ENCODE peak calls at places on chromosomes 3 and 15, in six cellular contexts. X is AG09319; R is spleen; J is NB4; M is AG04450; Y is activated CD8-positive, alpha-beta T cell treated with anti-CD3 and anti-CD28 coated beads for 36 hours. P is an unnamed sample.

GRCh38 chr3:186514296-186515002 is 29.7 kb downstream of the CRYGS start:
- DNase-seq in X (no peak), R (no peak), J (peak), M (no peak), Y (peak), P (no peak)

GRCh38 chr3:86969500-86970189 is 21.3 kb downstream of the VGLL3 start:
- DNase-seq in X (no peak), R (no peak), J (peak), M (no peak), Y (peak), P (no peak)

GRCh38 chr3:140630366-140630765 is 47.5 kb upstream of the TRIM42 start:
- DNase-seq in X (no peak), R (no peak), J (no peak), M (no peak), Y (no peak), P (no peak)

GRCh38 chr3:39814007-39814406 is 4.6 kb downstream of the MYRIP start:
- DNase-seq in X (no peak), R (no peak), J (no peak), M (no peak), Y (no peak), P (no peak)

GRCh38 chr3:13274125-13274873 is 145.8 kb downstream of the NUP210 start:
- DNase-seq in X (no peak), R (peak), J (no peak), M (no peak), Y (no peak), P (no peak)

GRCh38 chr15:65081758-65082157 is 5.2 kb downstream of the KBTBD13 start:
- DNase-seq in X (no peak), R (no peak), J (no peak), M (no peak), Y (peak), P (no peak)

GRCh38 chr15:40902605-40903561 is 8.6 kb downstream of the VPS18 start:
- DNase-seq in X (no peak), R (peak), J (peak), M (no peak), Y (no peak), P (no peak)

GRCh38 chr3:186605078-186605477 is 7.8 kb upstream of the AHSG start:
- DNase-seq in X (no peak), R (no peak), J (no peak), M (no peak), Y (no peak), P (no peak)

GRCh38 chr15:39188930-39189329 is 391.9 kb upstream of the THBS1 start:
- DNase-seq in X (no peak), R (no peak), J (peak), M (no peak), Y (no peak), P (no peak)

GRCh38 chr3:34731879-34732278 is 907.4 kb upstream of the ARPP21 start:
- DNase-seq in X (no peak), R (no peak), J (no peak), M (no peak), Y (no peak), P (no peak)

GRCh38 chr3:143103633-143104032 is 15.9 kb upstream of the CHST2 start:
- DNase-seq in X (no peak), R (no peak), J (no peak), M (no peak), Y (peak), P (no peak)

GRCh38 chr3:52609316-52609815 is 73.0 kb downstream of the UQCC5 start:
- DNase-seq in X (no peak), R (no peak), J (no peak), M (no peak), Y (no peak), P (no peak)

GRCh38 chr15:39608741-39609140 is 27.9 kb downstream of the THBS1 start:
- DNase-seq in X (no peak), R (no peak), J (no peak), M (no peak), Y (no peak), P (no peak)

GRCh38 chr3:191136347-191136746 is 62.7 kb upstream of the OSTN start:
- DNase-seq in X (no peak), R (no peak), J (peak), M (no peak), Y (no peak), P (no peak)

GRCh38 chr3:64575211-64575844 is 112.5 kb downstream of the ADAMTS9 start:
- DNase-seq in X (no peak), R (no peak), J (peak), M (no peak), Y (no peak), P (no peak)

GRCh38 chr3:61157414-61157813 is 93.8 kb downstream of the FHIT start:
- DNase-seq in X (no peak), R (no peak), J (no peak), M (no peak), Y (no peak), P (no peak)

GRCh38 chr3:53109190-53109589 is 21.0 kb downstream of the RFT1 start:
- DNase-seq in X (peak), R (no peak), J (no peak), M (peak), Y (peak), P (no peak)

GRCh38 chr3:41127414-41127813 is 71.9 kb upstream of the CTNNB1 start:
- DNase-seq in X (no peak), R (no peak), J (no peak), M (no peak), Y (no peak), P (no peak)

GRCh38 chr3:175207361-175207760 is 348.2 kb downstream of the NAALADL2 start:
- DNase-seq in X (no peak), R (no peak), J (no peak), M (no peak), Y (no peak), P (no peak)

GRCh38 chr3:142618917-142619401 is 22.8 kb downstream of the PLS1 start:
- DNase-seq in X (no peak), R (no peak), J (no peak), M (no peak), Y (no peak), P (no peak)

GRCh38 chr3:8557298-8557697 is 55.7 kb downstream of the LMCD1 start:
- DNase-seq in X (no peak), R (no peak), J (no peak), M (no peak), Y (no peak), P (no peak)

GRCh38 chr3:160395297-160395696 is 3.7 kb downstream of the IFT80 start:
- DNase-seq in X (no peak), R (no peak), J (peak), M (no peak), Y (no peak), P (no peak)

GRCh38 chr3:71109241-71109976 is 474.1 kb downstream of the FOXP1 start:
- DNase-seq in X (no peak), R (no peak), J (no peak), M (no peak), Y (no peak), P (no peak)

GRCh38 chr15:34610388-34610787 is 26.9 kb upstream of the GOLGA8B start:
- DNase-seq in X (no peak), R (no peak), J (peak), M (no peak), Y (no peak), P (no peak)

GRCh38 chr3:42161050-42161935 is 70.1 kb downstream of the TRAK1 start:
- DNase-seq in X (no peak), R (no peak), J (no peak), M (no peak), Y (no peak), P (no peak)

GRCh38 chr3:32102289-32102688 is 4.1 kb upstream of the GPD1L start:
- DNase-seq in X (no peak), R (no peak), J (no peak), M (no peak), Y (peak), P (no peak)

GRCh38 chr15:58684036-58684700 is 65.3 kb downstream of the ADAM10 start:
- DNase-seq in X (no peak), R (no peak), J (no peak), M (no peak), Y (no peak), P (no peak)

GRCh38 chr15:52790166-52790708 is at the start of gene ONECUT1:
- DNase-seq in X (no peak), R (peak), J (peak), M (no peak), Y (peak), P (no peak)

GRCh38 chr15:101121511-101122090 is 130.2 kb downstream of the CHSY1 start:
- DNase-seq in X (peak), R (peak), J (peak), M (no peak), Y (peak), P (no peak)

GRCh38 chr3:138051946-138052802 is 42.2 kb downstream of the CLDN18 start:
- DNase-seq in X (peak), R (no peak), J (peak), M (peak), Y (peak), P (no peak)

GRCh38 chr3:153595186-153595815 is 433.3 kb downstream of the RAP2B start:
- DNase-seq in X (no peak), R (no peak), J (peak), M (peak), Y (no peak), P (no peak)

GRCh38 chr15:74322558-74323180 is 44.8 kb downstream of the CYP11A1 start:
- DNase-seq in X (peak), R (peak), J (peak), M (no peak), Y (peak), P (peak)

DNA sequence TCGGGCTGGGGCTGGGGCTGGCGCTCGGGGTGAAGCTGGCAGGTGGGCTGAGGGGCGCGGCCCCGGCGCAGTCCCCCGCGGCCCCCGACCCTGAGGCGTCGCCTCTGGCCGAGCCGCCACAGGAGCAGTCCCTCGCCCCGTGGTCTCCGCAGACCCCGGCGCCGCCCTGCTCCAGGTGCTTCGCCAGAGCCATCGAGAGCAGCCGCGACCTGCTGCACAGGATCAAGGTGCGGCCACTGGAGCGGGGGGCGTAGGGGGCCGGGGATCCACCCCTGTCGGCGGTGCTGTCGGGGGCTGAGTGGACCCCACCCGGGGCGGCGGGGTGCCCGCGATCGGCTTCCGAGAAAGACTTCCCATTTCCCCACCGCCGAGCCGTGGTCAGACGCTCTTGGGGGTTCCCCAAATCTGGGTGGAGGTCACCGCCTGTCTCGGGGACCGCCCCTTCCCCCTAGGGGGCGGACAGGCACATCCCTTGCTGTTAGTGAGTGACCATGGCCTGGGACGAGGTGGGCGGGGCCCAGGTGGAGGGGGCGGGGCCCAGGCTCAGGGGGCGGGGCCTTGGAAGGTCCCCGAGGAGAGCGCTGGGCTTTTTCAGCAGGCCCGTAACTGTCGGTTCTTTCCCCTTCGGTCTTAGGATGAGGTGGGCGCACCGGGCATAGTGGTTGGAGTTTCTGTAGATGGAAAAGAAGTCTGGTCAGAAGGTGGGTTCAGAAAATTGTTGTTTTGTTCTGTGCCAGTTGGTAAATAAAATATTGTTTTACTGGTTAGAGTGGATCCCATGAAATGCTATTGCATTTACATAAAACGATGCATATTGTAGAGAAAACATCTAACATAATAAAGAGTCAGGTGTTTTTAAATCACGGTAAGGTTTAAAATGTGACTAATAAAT is 587 bp downstream of the LACTB start:
- DNase-seq in X (peak), R (peak), J (peak), M (no peak), Y (peak), P (peak)
- TF ChIP-seq CTCF in X (peak), R (no peak), J (no peak), M (no peak), Y (peak), P (no peak)

GRCh38 chr3:122251428-122251827 is 68.0 kb downstream of the CASR start:
- DNase-seq in X (no peak), R (no peak), J (no peak), M (no peak), Y (no peak), P (no peak)

GRCh38 chr3:122246214-122246613 is 62.7 kb downstream of the CASR start:
- DNase-seq in X (no peak), R (no peak), J (no peak), M (no peak), Y (no peak), P (no peak)

GRCh38 chr3:122247087-122247824 is 63.8 kb downstream of the CASR start:
- DNase-seq in X (no peak), R (peak), J (peak), M (no peak), Y (no peak), P (no peak)

GRCh38 chr3:122247825-122248185 is 64.3 kb downstream of the CASR start:
- DNase-seq in X (no peak), R (peak), J (no peak), M (no peak), Y (no peak), P (no peak)

GRCh38 chr3:122245513-122246174 is 62.2 kb downstream of the CASR start:
- DNase-seq in X (no peak), R (no peak), J (peak), M (peak), Y (no peak), P (no peak)
- TF ChIP-seq CTCF in X (no peak), R (no peak), J (no peak), M (peak), Y (peak), P (peak)

DNA sequence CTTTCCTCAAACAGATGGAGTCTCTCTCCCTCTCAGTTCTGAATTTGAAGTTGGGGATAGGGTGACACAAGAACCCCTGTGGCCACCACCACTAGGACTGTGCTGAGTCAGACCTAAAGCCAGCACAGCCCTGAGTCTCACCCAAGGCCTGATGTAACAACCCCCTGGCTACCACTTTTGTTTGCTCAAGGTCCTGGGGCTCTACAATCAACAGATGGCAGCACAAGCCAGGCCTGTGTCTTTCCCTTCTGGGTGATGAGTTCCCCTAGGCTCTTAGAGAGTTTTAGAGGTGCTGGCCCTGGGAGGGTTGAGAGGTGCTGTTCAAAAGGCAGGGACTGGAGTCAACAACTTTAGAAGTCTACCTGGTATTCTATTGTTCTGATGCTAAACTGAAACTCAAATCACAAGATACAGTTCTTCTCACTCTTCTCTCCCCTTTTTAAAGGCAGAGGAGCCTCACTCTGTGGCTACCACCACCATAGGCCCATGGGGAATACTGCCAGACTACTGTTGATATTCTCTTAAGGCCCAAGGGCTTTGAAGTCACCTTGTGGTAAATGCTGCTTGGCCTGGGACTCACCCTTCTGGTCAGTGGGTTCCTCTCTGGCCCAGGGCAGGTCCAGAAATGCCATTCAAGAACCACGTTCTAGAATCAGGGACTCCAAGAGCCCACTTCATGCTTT is 6.5 kb downstream of the OR5K4 start:
- DNase-seq in X (no peak), R (no peak), J (peak), M (no peak), Y (peak), P (peak)
- TF ChIP-seq CTCF in X (no peak), R (no peak), J (no peak), M (no peak), Y (no peak), P (peak)

GRCh38 chr3:100105536-100105935 is 8.8 kb downstream of the FILIP1L start:
- DNase-seq in X (no peak), R (no peak), J (peak), M (no peak), Y (no peak), P (peak)

GRCh38 chr3:100107227-100107626 is 7.1 kb downstream of the FILIP1L start:
- DNase-seq in X (no peak), R (no peak), J (no peak), M (no peak), Y (no peak), P (no peak)

GRCh38 chr3:100106094-100106493 is 8.2 kb downstream of the FILIP1L start:
- DNase-seq in X (no peak), R (no peak), J (no peak), M (no peak), Y (no peak), P (no peak)

GRCh38 chr3:100104817-100105413 is 9.4 kb downstream of the FILIP1L start:
- DNase-seq in X (no peak), R (no peak), J (no peak), M (no peak), Y (no peak), P (no peak)

DNA sequence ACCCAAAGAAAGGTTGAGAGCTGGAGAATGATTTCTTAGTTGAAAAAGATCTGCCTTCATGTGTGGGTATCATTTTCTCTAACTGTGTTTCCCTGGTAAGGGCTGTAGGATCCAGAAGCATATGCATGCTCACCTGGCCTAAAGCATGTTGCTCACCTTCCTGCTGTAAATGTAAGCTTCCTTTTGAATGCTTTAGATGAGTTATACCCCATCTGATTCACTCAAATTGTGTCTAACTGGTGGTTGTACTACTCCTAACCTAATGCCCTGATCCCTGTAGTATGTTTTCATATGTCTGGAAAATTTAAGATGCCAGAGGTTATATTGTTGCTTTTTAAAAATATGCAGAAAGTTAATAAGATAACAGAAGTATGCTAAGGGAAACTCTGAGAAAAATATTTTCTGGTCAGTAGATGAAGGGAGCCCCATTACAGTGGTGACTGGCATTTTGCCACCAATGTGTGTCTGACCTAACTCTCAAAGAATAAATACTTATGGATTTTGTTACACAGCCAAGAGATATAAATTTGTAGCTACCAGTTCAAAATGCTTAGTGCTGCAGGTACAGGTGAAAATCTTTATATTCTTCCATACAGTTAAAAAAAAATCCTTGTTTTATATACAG is 7.7 kb downstream of the FILIP1L start:
- DNase-seq in X (no peak), R (no peak), J (no peak), M (no peak), Y (no peak), P (no peak)
- TF ChIP-seq CTCF in X (no peak), R (no peak), J (no peak), M (no peak), Y (no peak), P (no peak)

GRCh38 chr3:169929830-169930519 is 18.6 kb downstream of the SAMD7 start:
- DNase-seq in X (no peak), R (no peak), J (peak), M (no peak), Y (peak), P (no peak)
- TF ChIP-seq CTCF in X (no peak), R (no peak), J (peak), M (no peak), Y (no peak), P (peak)

DNA sequence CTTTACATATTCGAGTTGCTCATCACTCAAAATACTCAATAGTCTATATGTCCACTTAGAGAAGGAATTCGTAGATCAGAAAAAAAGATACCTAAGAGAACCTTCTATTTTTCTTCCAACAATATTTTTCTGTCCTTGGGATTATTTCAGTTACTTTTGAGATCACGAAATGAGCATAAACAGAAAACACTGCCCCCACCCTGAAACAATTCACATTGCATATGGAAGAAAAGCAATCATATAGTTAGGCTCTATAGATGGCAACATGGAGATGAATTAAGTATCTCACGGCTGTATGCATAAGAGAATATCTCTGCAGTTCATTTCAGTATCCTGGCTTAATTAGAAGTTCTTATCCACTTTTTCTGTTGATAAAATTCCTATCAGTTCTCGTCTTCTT is 391.1 kb downstream of the FGF12 start:
- DNase-seq in X (no peak), R (no peak), J (no peak), M (no peak), Y (no peak), P (no peak)
- TF ChIP-seq CTCF in X (no peak), R (no peak), J (no peak), M (no peak), Y (no peak), P (no peak)